ENCODE peak calls at places on chromosomes 13 and 19, in five cellular contexts. L is ovary, Z is Peyer's patch, R is tibial nerve, U is breast epithelium. Q is an unnamed sample.

GRCh38 chr13:95254341-95254740 is 46.9 kb downstream of the ABCC4 start:
- DNase-seq in U (no peak), L (no peak), Z (no peak), R (no peak), Q (no peak)

GRCh38 chr19:15871570-15871969 is 26.3 kb downstream of the CYP4F2 start:
- DNase-seq in R (no peak), Z (no peak), U (no peak), L (no peak), Q (no peak)

GRCh38 chr19:58396691-58397532 is 1.5 kb downstream of the RNF225 start:
- DNase-seq in U (no peak), R (no peak), L (no peak), Z (no peak), Q (no peak)

GRCh38 chr19:4983346-4984105 is 14.6 kb downstream of the KDM4B start:
- DNase-seq in R (no peak), L (peak; percentile 34), Z (no peak), U (no peak), Q (peak; percentile 53)

GRCh38 chr19:54674021-54674617 is 11.3 kb downstream of the LILRB4 start:
- DNase-seq in Z (no peak), U (no peak), L (no peak), R (no peak), Q (no peak)

GRCh38 chr13:27792393-27793218 is at the start of gene GSX1:
- DNase-seq in Z (peak; percentile 64), R (no peak), U (peak; percentile 18), L (peak; percentile 70), Q (peak; percentile 75)

GRCh38 chr19:9869008-9869617 is 34.0 kb downstream of the PIN1 start:
- DNase-seq in L (no peak), R (no peak), U (no peak), Z (no peak), Q (no peak)

GRCh38 chr13:32530841-32531253 is 7.7 kb downstream of the N4BP2L2 start:
- DNase-seq in L (no peak), R (peak; percentile 33), U (no peak), Z (no peak), Q (no peak)

GRCh38 chr19:32519023-32519422 is 62.0 kb upstream of the PDCD5 start:
- DNase-seq in R (no peak), L (no peak), Z (no peak), U (no peak), Q (no peak)

GRCh38 chr13:48401480-48401879 is 11.4 kb downstream of the LPAR6 start:
- DNase-seq in Z (no peak), L (no peak), R (no peak), U (no peak), Q (no peak)

GRCh38 chr13:70527553-70527952 is 419.3 kb upstream of the KLHL1 start:
- DNase-seq in L (no peak), U (no peak), R (no peak), Z (no peak), Q (no peak)

GRCh38 chr19:53865918-53866696 is 1.6 kb upstream of the MYADM start:
- DNase-seq in U (peak; percentile 62), L (peak; percentile 79), Z (peak; percentile 84), R (no peak), Q (peak; percentile 90)

GRCh38 chr13:33799950-33800592 is 17.9 kb upstream of the RFC3 start:
- DNase-seq in R (no peak), U (no peak), Z (no peak), L (no peak), Q (no peak)

GRCh38 chr13:114226088-114226487 is 8.6 kb upstream of the CDC16 start:
- DNase-seq in U (no peak), Z (no peak), L (no peak), R (no peak), Q (no peak)

GRCh38 chr19:10419646-10420443 is 493 bp upstream of the PDE4A start:
- DNase-seq in Z (no peak), R (no peak), L (no peak), U (no peak), Q (no peak)

GRCh38 chr13:68291595-68291994 is 1061.5 kb upstream of the PCDH9 start:
- DNase-seq in U (no peak), L (no peak), R (no peak), Z (no peak), Q (no peak)

GRCh38 chr13:43232144-43232840 is 208.9 kb downstream of the DNAJC15 start:
- DNase-seq in L (no peak), U (no peak), Z (no peak), R (no peak), Q (no peak)

GRCh38 chr13:44423824-44424223 is 50.2 kb downstream of the SERP2 start:
- DNase-seq in R (no peak), L (no peak), U (no peak), Z (no peak), Q (no peak)

GRCh38 chr13:106302843-106303242 is 232.6 kb downstream of the EFNB2 start:
- DNase-seq in Z (no peak), L (no peak), R (no peak), U (no peak), Q (no peak)

GRCh38 chr13:96397807-96398206 is 307.9 kb downstream of the HS6ST3 start:
- DNase-seq in Z (no peak), U (no peak), L (no peak), R (no peak), Q (no peak)

DNA sequence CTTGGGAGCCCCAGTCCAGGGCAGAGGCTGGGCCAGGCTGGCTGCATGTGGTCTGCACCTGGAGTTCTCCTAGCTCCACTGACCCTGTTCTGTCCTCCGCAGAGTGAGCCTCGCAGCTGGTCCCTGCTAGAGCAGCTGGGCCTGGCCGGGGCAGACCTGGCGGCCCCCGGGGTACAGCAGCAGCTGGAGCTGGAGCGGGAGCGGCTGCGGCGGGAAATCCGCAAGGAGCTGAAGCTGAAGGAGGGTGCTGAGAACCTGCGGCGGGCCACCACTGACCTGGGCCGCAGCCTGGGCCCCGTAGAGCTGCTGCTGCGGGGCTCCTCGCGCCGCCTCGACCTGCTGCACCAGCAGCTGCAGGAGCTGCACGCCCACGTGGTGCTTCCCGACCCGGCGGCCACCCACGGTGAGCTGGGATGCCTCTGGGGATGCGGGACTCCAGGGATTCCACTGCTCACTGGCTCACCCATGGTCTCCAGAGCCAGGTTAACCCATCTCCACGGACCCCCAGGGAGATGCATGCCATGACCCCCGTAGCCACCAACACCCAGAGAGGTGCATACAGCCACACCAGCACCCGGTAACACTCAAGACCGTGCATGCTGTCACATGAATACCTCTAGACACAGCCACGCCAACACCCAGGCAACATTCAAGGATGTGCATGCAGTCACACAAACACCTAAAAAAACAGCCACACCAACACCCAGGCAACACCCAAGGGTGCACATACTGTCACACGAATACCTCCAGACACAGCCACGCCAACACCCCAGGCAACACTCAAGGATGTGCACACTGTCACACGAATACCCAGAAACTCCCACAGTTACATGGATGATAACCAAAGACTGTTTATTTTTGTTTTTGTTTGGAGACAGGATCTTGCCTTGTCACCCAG is 8.2 kb downstream of the PKN1 start:
- DNase-seq in U (no peak), R (no peak), Z (no peak), L (no peak), Q (no peak)
- H3K27ac ChIP-seq in U (no peak overlapping the region), R (no peak overlapping the region), Z (peak overlapping the region; percentile 70), L (no peak overlapping the region), Q (no peak overlapping the region)

DNA sequence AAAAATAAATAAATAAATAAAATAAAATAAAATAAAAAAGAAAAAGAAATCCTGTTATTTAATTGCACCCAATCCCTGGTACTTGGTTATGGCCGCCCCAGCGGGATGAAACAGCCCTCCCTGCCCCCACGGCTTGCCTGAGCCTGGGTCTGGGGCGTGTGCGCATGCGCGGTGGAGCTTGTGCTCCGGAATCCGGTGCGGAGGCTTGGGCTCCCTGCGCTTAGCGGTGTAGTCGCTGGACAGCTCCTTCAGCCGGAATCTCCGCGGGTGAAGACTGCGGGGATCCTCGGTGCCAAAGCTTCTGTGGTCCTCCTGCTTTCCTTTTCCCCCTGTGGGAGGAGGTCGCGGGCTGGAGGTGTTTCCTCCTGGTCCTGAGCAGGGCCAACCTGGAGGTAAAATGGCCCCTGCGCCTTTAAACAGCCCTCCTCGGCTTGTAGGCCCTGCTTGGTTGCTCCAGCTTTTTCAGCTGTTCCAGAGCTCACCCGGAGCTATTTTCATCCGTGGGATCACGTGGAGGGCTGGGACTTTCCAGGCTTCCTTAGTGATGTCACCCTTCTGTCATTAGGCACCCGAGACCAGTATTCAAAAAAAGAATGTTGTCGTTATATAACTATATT is at the start of gene PLA2G4C:
- DNase-seq in L (peak; percentile 93), R (peak; percentile 72), Z (peak; percentile 86), U (peak; percentile 65), Q (peak; percentile 94)
- TF ChIP-seq POLR2A in L (peak; percentile 51), R (no peak), Z (peak; percentile 33), U (no peak), Q (peak; percentile 70)

GRCh38 chr19:41861846-41862245 is 1.8 kb downstream of the RPS19 start:
- DNase-seq in Z (no peak), R (no peak), L (no peak), U (no peak), Q (no peak)

GRCh38 chr19:41860419-41861097 is 503 bp downstream of the RPS19 start:
- DNase-seq in L (no peak), U (no peak), Z (no peak), R (no peak), Q (no peak)

GRCh38 chr19:41859618-41860418 is at the start of gene RPS19:
- DNase-seq in Z (peak; percentile 98), R (peak; percentile 99), U (peak; percentile 98), L (peak; percentile 99), Q (peak; percentile 99)

GRCh38 chr19:41861098-41861768 is 1.2 kb downstream of the RPS19 start:
- DNase-seq in Z (no peak), U (no peak), L (no peak), R (no peak), Q (no peak)

GRCh38 chr19:41859213-41859617 is 840 bp upstream of the RPS19 start:
- DNase-seq in U (no peak), Z (no peak), L (no peak), R (no peak), Q (no peak)
- H3K27ac ChIP-seq in U (peak overlapping the region; percentile 96), Z (peak overlapping the region; percentile 97), L (no peak overlapping the region), R (peak overlapping the region; percentile 98), Q (peak overlapping the region; percentile 36)

GRCh38 chr19:19562665-19563347 is 24.7 kb downstream of the CILP2 start:
- DNase-seq in L (no peak), U (no peak), Z (peak; percentile 44), R (no peak), Q (no peak)
- TF ChIP-seq POLR2A in L (no peak), U (no peak), Z (no peak), R (no peak), Q (no peak)

GRCh38 chr19:44164673-44165512 is at the start of gene ZNF226:
- DNase-seq in Z (peak; percentile 82), R (peak; percentile 86), U (peak; percentile 94), L (peak; percentile 84), Q (peak; percentile 94)

GRCh38 chr19:44164327-44164672 is 600 bp upstream of the ZNF226 start:
- DNase-seq in U (no peak), L (no peak), Z (no peak), R (no peak), Q (no peak)

DNA sequence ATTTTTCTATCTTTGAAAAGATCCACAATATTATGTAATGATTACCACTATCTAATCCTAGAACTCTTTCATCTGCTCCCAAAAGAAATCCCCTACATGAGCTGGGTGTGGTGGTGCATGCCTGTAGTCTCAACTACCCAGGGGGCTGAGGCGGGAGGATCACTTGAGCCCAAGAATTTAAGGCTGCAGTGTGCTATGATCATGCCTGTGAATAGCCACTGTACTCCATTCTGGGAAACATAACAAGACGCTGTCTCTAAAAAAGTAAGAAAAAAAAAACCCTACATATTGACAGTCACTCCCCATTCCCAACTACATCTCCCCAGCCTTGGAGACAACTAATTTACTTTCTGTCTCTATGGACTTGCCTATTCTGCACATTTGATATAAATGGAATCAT is 1.1 kb upstream of the ZNF226 start:
- DNase-seq in R (no peak), Z (no peak), U (no peak), L (no peak), Q (no peak)
- H3K27ac ChIP-seq in R (no peak overlapping the region), Z (no peak overlapping the region), U (no peak overlapping the region), L (no peak overlapping the region), Q (no peak overlapping the region)

Q was measured in heart left ventricle.